ENCODE peak calls at places on chromosomes 1 and 21, in four cellular contexts. M, E, A and F are unnamed samples.

GRCh38 chr1:36711480-36711879 is 228.8 kb upstream of the CSF3R start:
- DNase-seq in M (no peak), A (no peak), E (no peak), F (no peak)

GRCh38 chr21:35575280-35575915 is 484.9 kb downstream of the SETD4 start:
- DNase-seq in A (no peak), E (no peak), M (no peak), F (no peak)

GRCh38 chr1:78441921-78442320 is 48.9 kb upstream of the PTGFR start:
- DNase-seq in M (no peak), A (no peak), E (no peak), F (no peak)

GRCh38 chr1:151958959-151959358 is 34.7 kb downstream of the S100A10 start:
- DNase-seq in A (no peak), E (no peak), M (no peak), F (no peak)

GRCh38 chr21:45130324-45130774 is 56.0 kb downstream of the ADARB1 start:
- DNase-seq in M (no peak), E (no peak), A (no peak), F (peak)

GRCh38 chr1:109762039-109762585 is 1.6 kb downstream of the EPS8L3 start:
- DNase-seq in M (no peak), A (no peak), E (no peak), F (no peak)

GRCh38 chr1:226568975-226569741 is 20.6 kb downstream of the STUM start:
- DNase-seq in A (no peak), E (no peak), M (no peak), F (no peak)

GRCh38 chr1:221419513-221420088 is 322.3 kb downstream of the DUSP10 start:
- DNase-seq in M (no peak), A (no peak), E (no peak), F (no peak)

GRCh38 chr1:157482174-157482573 is 70.1 kb downstream of the FCRL5 start:
- DNase-seq in E (no peak), M (no peak), A (no peak), F (no peak)

GRCh38 chr1:55904541-55904940 is 674.8 kb downstream of the PLPP3 start:
- DNase-seq in A (no peak), M (no peak), E (no peak), F (no peak)

GRCh38 chr1:114695430-114696093 is at the start of gene AMPD1:
- DNase-seq in M (no peak), A (no peak), E (no peak), F (no peak)

GRCh38 chr1:74005533-74005932 is 192.4 kb downstream of the LRRIQ3 start:
- DNase-seq in A (no peak), E (no peak), M (no peak), F (no peak)

GRCh38 chr1:234720709-234721436 is 110.9 kb upstream of the IRF2BP2 start:
- DNase-seq in E (no peak), M (no peak), A (no peak), F (no peak)

GRCh38 chr1:31539329-31539728 is 37.0 kb upstream of the TINAGL1 start:
- DNase-seq in A (no peak), M (no peak), E (no peak), F (no peak)

GRCh38 chr1:22447581-22448215 is 4.0 kb upstream of the ZBTB40 start:
- DNase-seq in E (peak), M (no peak), A (no peak), F (peak)

GRCh38 chr1:53377438-53377841 is 49.6 kb upstream of the LRP8 start:
- DNase-seq in A (no peak), M (peak), E (no peak), F (no peak)

GRCh38 chr1:186210258-186210657 is 164.8 kb downstream of the TPR start:
- DNase-seq in E (no peak), M (no peak), A (peak), F (no peak)

GRCh38 chr1:248187363-248187762 is 9.7 kb upstream of the OR2M3 start:
- DNase-seq in A (no peak), M (no peak), E (no peak), F (no peak)

GRCh38 chr1:75503221-75503974 is 107.5 kb downstream of the SLC44A5 start:
- DNase-seq in M (no peak), A (no peak), E (no peak), F (no peak)

GRCh38 chr1:109161836-109162606 is 48.1 kb downstream of the ELAPOR1 start:
- DNase-seq in E (no peak), M (no peak), A (no peak), F (no peak)

GRCh38 chr1:86429830-86430229 is 5.9 kb downstream of the CLCA2 start:
- DNase-seq in A (no peak), M (no peak), E (no peak), F (peak)

DNA sequence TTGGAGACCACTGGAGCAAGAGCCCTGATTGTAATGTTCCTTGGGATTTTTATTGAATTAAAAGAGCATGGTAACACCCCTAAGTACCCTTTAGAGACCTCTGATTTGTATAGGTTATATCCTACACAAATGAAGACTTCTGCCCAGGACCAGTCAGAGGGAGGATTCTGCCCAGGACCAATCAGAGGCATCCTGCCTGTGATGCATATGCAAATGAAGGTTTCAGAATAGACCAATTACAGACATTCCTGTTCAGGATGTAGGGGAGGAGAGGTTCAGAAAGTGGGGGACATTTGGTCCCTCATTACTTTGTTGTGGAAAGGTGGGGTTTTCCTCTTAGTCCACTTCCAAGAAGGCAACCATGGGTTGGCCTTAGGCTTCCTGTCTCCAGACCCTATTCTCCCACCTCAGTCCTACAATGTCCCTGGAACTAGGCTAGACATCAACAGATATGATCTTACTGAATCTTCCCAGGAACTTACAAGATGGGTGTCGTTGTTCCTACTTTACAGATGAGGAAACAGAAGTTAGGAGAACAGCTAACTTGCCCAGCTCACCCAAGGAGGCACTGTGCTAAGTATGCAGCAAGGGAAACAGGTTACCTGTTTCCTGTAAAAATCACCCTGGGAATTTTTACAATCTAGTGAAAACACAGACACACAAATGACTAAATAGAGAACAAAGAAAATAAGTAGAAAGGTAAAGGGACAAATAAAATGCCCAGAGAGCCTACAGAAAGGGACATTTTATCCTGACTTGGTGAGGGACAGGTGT is 36.8 kb upstream of the SFPQ start:
- DNase-seq in E (no peak), M (no peak), A (no peak), F (no peak)
- TF ChIP-seq FOXJ3 in E (no peak), M (no peak), A (no peak), F (no peak)

GRCh38 chr1:233598891-233599541 is 14.9 kb upstream of the KCNK1 start:
- DNase-seq in E (peak), A (no peak), M (no peak), F (no peak)
- TF ChIP-seq FOXJ3 in E (no peak), A (no peak), M (no peak), F (no peak)

GRCh38 chr1:246724725-246725095 is 501 bp downstream of the SCCPDH start:
- DNase-seq in M (peak), E (no peak), A (no peak), F (peak)
- TF ChIP-seq FOXJ3 in M (no peak), E (no peak), A (no peak), F (no peak)

DNA sequence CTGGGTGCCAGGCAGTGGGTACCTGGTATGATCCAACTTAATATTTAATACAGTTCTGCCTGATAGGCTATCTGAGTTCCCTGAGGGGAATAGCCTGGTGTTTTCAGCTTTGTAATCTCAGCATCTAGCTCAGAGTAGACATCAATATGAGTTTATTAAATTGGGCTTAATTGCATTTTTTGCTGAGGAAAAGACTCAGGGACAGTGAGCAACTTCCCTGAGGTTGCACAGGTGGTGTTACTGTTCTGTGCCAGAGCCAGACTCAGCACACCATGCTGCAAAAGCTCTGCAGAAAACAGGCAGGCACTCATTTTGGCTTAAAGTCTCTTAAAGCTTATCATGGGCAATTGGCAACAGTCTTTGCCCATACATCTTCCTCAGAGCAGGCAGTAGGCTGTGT is 90.5 kb upstream of the JUN start:
- DNase-seq in M (no peak), A (no peak), E (peak), F (no peak)
- TF ChIP-seq FOXJ3 in M (no peak), A (no peak), E (peak), F (no peak)

GRCh38 chr1:177591155-177591554 is 378.7 kb downstream of the SEC16B start:
- DNase-seq in E (no peak), M (no peak), A (no peak), F (no peak)

GRCh38 chr1:177592624-177593023 is 377.2 kb downstream of the SEC16B start:
- DNase-seq in E (no peak), A (no peak), M (no peak), F (no peak)

GRCh38 chr1:177586429-177586828 is 383.4 kb downstream of the SEC16B start:
- DNase-seq in M (no peak), A (no peak), E (no peak), F (no peak)

GRCh38 chr1:177585492-177586220 is 384.2 kb downstream of the SEC16B start:
- DNase-seq in A (no peak), E (no peak), M (no peak), F (no peak)

DNA sequence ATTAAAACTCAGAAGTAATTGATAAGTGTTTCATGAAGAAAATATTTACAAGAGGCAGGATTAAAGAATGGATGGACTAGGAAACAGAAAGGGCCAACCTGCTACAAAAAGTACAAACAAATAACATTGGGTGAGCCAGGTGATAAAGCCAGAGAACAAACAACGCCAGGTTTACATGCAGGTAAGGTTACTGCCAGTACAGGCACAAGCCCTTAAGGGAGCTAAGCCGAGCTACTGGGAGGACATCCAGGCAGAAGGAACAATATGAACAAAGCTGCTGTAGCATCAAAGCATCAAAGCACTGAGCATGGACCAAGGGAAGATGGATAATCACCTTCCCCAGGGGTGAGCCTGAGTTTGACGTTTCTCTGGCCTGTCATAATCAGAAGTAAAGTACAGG is 380.7 kb downstream of the SEC16B start:
- DNase-seq in E (no peak), A (no peak), M (no peak), F (no peak)
- TF ChIP-seq FOXJ3 in E (no peak), A (no peak), M (no peak), F (no peak)

GRCh38 chr1:227942021-227942715 is 5.6 kb downstream of the WNT9A start:
- DNase-seq in A (no peak), M (no peak), E (peak), F (no peak)

GRCh38 chr1:227944066-227944930 is 3.4 kb downstream of the WNT9A start:
- DNase-seq in M (no peak), E (no peak), A (no peak), F (no peak)

GRCh38 chr1:227941509-227942020 is 6.2 kb downstream of the WNT9A start:
- DNase-seq in M (peak), A (no peak), E (no peak), F (no peak)

GRCh38 chr1:227943354-227943753 is 4.4 kb downstream of the WNT9A start:
- DNase-seq in M (no peak), E (no peak), A (no peak), F (no peak)

DNA sequence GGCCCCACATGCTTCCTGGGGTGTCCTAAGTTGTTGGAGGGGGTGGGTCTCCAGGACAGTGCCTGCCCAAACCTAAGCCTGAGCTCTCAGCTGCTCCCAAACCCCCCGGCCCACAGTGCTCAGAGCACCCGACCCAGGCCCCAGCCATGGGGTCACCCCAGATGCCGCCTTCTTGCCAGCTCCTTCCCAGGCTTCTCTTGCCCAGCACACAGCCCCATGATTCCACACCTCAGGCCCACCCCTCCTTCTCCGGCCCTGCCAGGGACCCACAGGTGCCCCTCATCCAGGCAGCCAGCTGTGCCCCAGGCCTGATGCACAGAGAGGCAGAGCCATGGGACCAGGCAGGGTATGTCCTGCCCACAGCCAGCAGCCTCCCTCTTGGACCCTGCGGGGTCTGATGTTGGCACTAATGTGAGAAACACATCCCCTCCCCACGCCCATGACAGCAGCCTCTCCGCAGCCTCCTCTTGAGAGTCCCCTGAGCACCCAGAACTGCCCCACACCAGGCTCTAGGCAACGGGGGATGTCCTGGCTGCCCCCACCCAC is 4.9 kb downstream of the WNT9A start:
- DNase-seq in E (peak), M (no peak), A (no peak), F (no peak)
- TF ChIP-seq FOXJ3 in E (no peak), M (no peak), A (no peak), F (no peak)

GRCh38 chr1:164470996-164471395 is 88.0 kb upstream of the PBX1 start:
- DNase-seq in M (no peak), E (no peak), A (no peak), F (no peak)
- TF ChIP-seq FOXJ3 in M (no peak), E (no peak), A (no peak), F (no peak)